ENCODE peak calls at places on chromosomes 1 and 21, in seven cellular contexts. I, X, G, W, P, T and L are unnamed samples.

GRCh38 chr1:172143384-172144025 is 277.0 kb upstream of the C1orf105 start:
- ATAC-seq in I (no peak), X (no peak), G (no peak), W (no peak), P (no peak), T (no peak), L (no peak)

GRCh38 chr1:234667891-234668576 is 58.1 kb upstream of the IRF2BP2 start:
- ATAC-seq in I (no peak), X (no peak), G (peak; percentile 96), W (no peak), P (no peak), T (no peak), L (peak; percentile 64)

GRCh38 chr1:179169616-179170467 is 59.6 kb downstream of the ABL2 start:
- ATAC-seq in I (peak; percentile 70), X (no peak), G (peak; percentile 23), W (no peak), P (peak; percentile 25), T (no peak), L (no peak)

GRCh38 chr1:8681911-8682310 is 135.5 kb downstream of the RERE start:
- ATAC-seq in I (peak; percentile 24), X (no peak), G (no peak), W (no peak), P (no peak), T (no peak), L (peak; percentile 50)

GRCh38 chr1:214187152-214187900 is 93.6 kb upstream of the SMYD2 start:
- ATAC-seq in I (no peak), X (peak; percentile 12), G (no peak), W (no peak), P (no peak), T (no peak), L (no peak)

GRCh38 chr1:2821970-2822620 is 20.6 kb upstream of the TTC34 start:
- ATAC-seq in I (no peak), X (peak; percentile 37), G (peak; percentile 55), W (peak; percentile 77), P (peak; percentile 57), T (peak; percentile 78), L (no peak)

GRCh38 chr1:67552336-67552759 is 122.1 kb upstream of the SERBP1 start:
- ATAC-seq in I (peak; percentile 66), X (no peak), G (no peak), W (no peak), P (peak; percentile 91), T (peak; percentile 97), L (no peak)

GRCh38 chr21:15549671-15550070 is 180.1 kb upstream of the USP25 start:
- ATAC-seq in I (no peak), X (no peak), G (no peak), W (no peak), P (no peak), T (no peak), L (no peak)

GRCh38 chr1:181557313-181557712 is 74.0 kb downstream of the CACNA1E start:
- ATAC-seq in I (no peak), X (no peak), G (no peak), W (no peak), P (no peak), T (no peak), L (no peak)

GRCh38 chr1:2611034-2611501 is 21.7 kb downstream of the MMEL1 start:
- ATAC-seq in I (peak; percentile 83), X (peak; percentile 21), G (peak; percentile 78), W (peak; percentile 36), P (peak; percentile 68), T (peak; percentile 95), L (no peak)

GRCh38 chr1:98897479-98897878 is 107.2 kb downstream of the PLPPR5 start:
- ATAC-seq in I (no peak), X (no peak), G (no peak), W (no peak), P (no peak), T (no peak), L (no peak)

GRCh38 chr1:92483442-92484170 is 3.1 kb downstream of the GFI1 start:
- ATAC-seq in I (peak; percentile 4), X (peak; percentile 9), G (peak; percentile 4), W (peak; percentile 8), P (no peak), T (peak; percentile 32), L (peak; percentile 11)